ENCODE peak calls at places on chromosomes 3 and 15, in four cellular contexts. One of them, this sample, is unnamed.
A peak's percentile ranks its signal among the peaks of the same experiment; 100 is the strongest.

GRCh38 chr3:187296058-187296457 is 4.5 kb upstream of the MASP1 start:
- DNase-seq in K562: no peak
- DNase-seq in HEK293T: no peak
- DNase-seq in GM12878: no peak
- DNase-seq in this sample: no peak

GRCh38 chr3:12643724-12644123 is 20.2 kb downstream of the RAF1 start:
- DNase-seq in K562: no peak
- DNase-seq in HEK293T: no peak
- DNase-seq in GM12878: no peak
- DNase-seq in this sample: no peak

GRCh38 chr15:31235298-31236183 is 91.1 kb upstream of the KLF13 start:
- DNase-seq in K562: no peak
- DNase-seq in HEK293T: no peak
- DNase-seq in GM12878: no peak
- DNase-seq in this sample: no peak

GRCh38 chr3:37968784-37969600 is 21.6 kb upstream of the VILL start:
- DNase-seq in K562: no peak
- DNase-seq in HEK293T: no peak
- DNase-seq in GM12878: no peak
- DNase-seq in this sample: no peak

GRCh38 chr3:25427155-25428002 is 684 bp upstream of the RARB start:
- DNase-seq in K562: no peak
- DNase-seq in HEK293T: no peak
- DNase-seq in GM12878: no peak
- DNase-seq in this sample: peak; percentile 42

GRCh38 chr15:59191855-59192237 is 14.8 kb upstream of the LDHAL6B start:
- DNase-seq in K562: no peak
- DNase-seq in HEK293T: no peak
- DNase-seq in GM12878: no peak
- DNase-seq in this sample: no peak

GRCh38 chr15:88400591-88400990 is 66.6 kb downstream of the MRPL46 start:
- DNase-seq in K562: no peak
- DNase-seq in HEK293T: no peak
- DNase-seq in GM12878: no peak
- DNase-seq in this sample: no peak

GRCh38 chr15:50798684-50799083 is 33.2 kb upstream of the SPPL2A start:
- DNase-seq in K562: no peak
- DNase-seq in HEK293T: no peak
- DNase-seq in GM12878: no peak
- DNase-seq in this sample: no peak

GRCh38 chr3:182241777-182242556 is 530.2 kb downstream of the SOX2 start:
- DNase-seq in K562: no peak
- DNase-seq in HEK293T: no peak
- DNase-seq in GM12878: no peak
- DNase-seq in this sample: peak; percentile 9

GRCh38 chr15:48965972-48966371 is 2.3 kb upstream of the SHC4 start:
- DNase-seq in K562: no peak
- DNase-seq in HEK293T: peak; percentile 8
- DNase-seq in GM12878: peak; percentile 33
- DNase-seq in this sample: no peak

GRCh38 chr3:100833483-100833882 is 124.2 kb downstream of the TFG start:
- DNase-seq in K562: no peak
- DNase-seq in HEK293T: no peak
- DNase-seq in GM12878: no peak
- DNase-seq in this sample: peak; percentile 78

GRCh38 chr3:23199649-23200048 is 3.5 kb upstream of the UBE2E2 start:
- DNase-seq in K562: no peak
- DNase-seq in HEK293T: no peak
- DNase-seq in GM12878: no peak
- DNase-seq in this sample: no peak

GRCh38 chr3:184042617-184043016 is 10.2 kb upstream of the HTR3C start:
- DNase-seq in K562: no peak
- DNase-seq in HEK293T: no peak
- DNase-seq in GM12878: no peak
- DNase-seq in this sample: no peak

GRCh38 chr15:58292761-58293175 is 139.0 kb upstream of the LIPC start:
- DNase-seq in K562: no peak
- DNase-seq in HEK293T: no peak
- DNase-seq in GM12878: peak; percentile 13
- DNase-seq in this sample: no peak

GRCh38 chr15:52551762-52552161 is 17.1 kb downstream of the ARPP19 start:
- DNase-seq in K562: no peak
- DNase-seq in HEK293T: no peak
- DNase-seq in GM12878: no peak
- DNase-seq in this sample: no peak

GRCh38 chr3:9043063-9043462 is 79.8 kb upstream of the RAD18 start:
- DNase-seq in K562: no peak
- DNase-seq in HEK293T: no peak
- DNase-seq in GM12878: no peak
- DNase-seq in this sample: no peak

GRCh38 chr15:90287096-90287495 is 21.6 kb downstream of the NGRN start:
- DNase-seq in K562: no peak
- DNase-seq in HEK293T: no peak
- DNase-seq in GM12878: no peak
- DNase-seq in this sample: no peak

GRCh38 chr3:76107935-76108570 is 322.7 kb upstream of the ZNF717 start:
- DNase-seq in K562: peak; percentile 4
- DNase-seq in HEK293T: peak; percentile 34
- DNase-seq in GM12878: no peak
- DNase-seq in this sample: peak; percentile 1

GRCh38 chr3:9598783-9599387 is 45.3 kb upstream of the LHFPL4 start:
- DNase-seq in K562: no peak
- DNase-seq in HEK293T: no peak
- DNase-seq in GM12878: no peak
- DNase-seq in this sample: no peak

GRCh38 chr15:79919749-79920511 is 23.1 kb upstream of the MTHFS start:
- DNase-seq in K562: no peak
- DNase-seq in HEK293T: no peak
- DNase-seq in GM12878: no peak
- DNase-seq in this sample: no peak

GRCh38 chr3:111277226-111277625 is 205.6 kb downstream of the NECTIN3 start:
- DNase-seq in K562: no peak
- DNase-seq in HEK293T: no peak
- DNase-seq in GM12878: no peak
- DNase-seq in this sample: no peak

GRCh38 chr3:93973160-93974126 is at the start of gene PROS1:
- DNase-seq in K562: peak; percentile 60
- DNase-seq in HEK293T: peak; percentile 64
- DNase-seq in GM12878: no peak
- DNase-seq in this sample: peak; percentile 85

GRCh38 chr3:67683522-67683921 is 29.1 kb upstream of the SUCLG2 start:
- DNase-seq in K562: no peak
- DNase-seq in HEK293T: no peak
- DNase-seq in GM12878: no peak
- DNase-seq in this sample: no peak

GRCh38 chr3:37144806-37145205 is 29.6 kb downstream of the LRRFIP2 start:
- DNase-seq in K562: no peak
- DNase-seq in HEK293T: no peak
- DNase-seq in GM12878: no peak
- DNase-seq in this sample: peak; percentile 30

GRCh38 chr3:57062119-57062631 is 1.7 kb downstream of the SPATA12 start:
- DNase-seq in K562: no peak
- DNase-seq in HEK293T: no peak
- DNase-seq in GM12878: no peak
- DNase-seq in this sample: no peak

GRCh38 chr3:112770026-112770626 is 76.5 kb downstream of the CD200R1L start:
- DNase-seq in K562: peak; percentile 30
- DNase-seq in HEK293T: no peak
- DNase-seq in GM12878: no peak
- DNase-seq in this sample: no peak

GRCh38 chr15:49863431-49864205 is 242.8 kb downstream of the DTWD1 start:
- DNase-seq in K562: no peak
- DNase-seq in HEK293T: no peak
- DNase-seq in GM12878: no peak
- DNase-seq in this sample: no peak

GRCh38 chr3:9870978-9871377 is 9.1 kb downstream of the CIDEC start:
- DNase-seq in K562: no peak
- DNase-seq in HEK293T: no peak
- DNase-seq in GM12878: no peak
- DNase-seq in this sample: peak; percentile 22

GRCh38 chr3:120560304-120561250 is 35.6 kb upstream of the NDUFB4 start:
- DNase-seq in K562: no peak
- DNase-seq in HEK293T: no peak
- DNase-seq in GM12878: no peak
- DNase-seq in this sample: no peak

GRCh38 chr3:40800343-40800742 is 275.6 kb downstream of the ZNF621 start:
- DNase-seq in K562: no peak
- DNase-seq in HEK293T: no peak
- DNase-seq in GM12878: no peak
- DNase-seq in this sample: peak; percentile 57

GRCh38 chr3:177427096-177427495 is 229.8 kb upstream of the TBL1XR1 start:
- DNase-seq in K562: no peak
- DNase-seq in HEK293T: no peak
- DNase-seq in GM12878: peak; percentile 84
- DNase-seq in this sample: no peak

GRCh38 chr15:40591310-40591845 is 2.7 kb upstream of the KNL1 start:
- DNase-seq in K562: peak; percentile 25
- DNase-seq in HEK293T: no peak
- DNase-seq in GM12878: no peak
- DNase-seq in this sample: peak; percentile 35

GRCh38 chr3:151156618-151157216 is 46.3 kb downstream of the GPR171 start:
- DNase-seq in K562: peak; percentile 46
- DNase-seq in HEK293T: peak; percentile 53
- DNase-seq in GM12878: no peak
- DNase-seq in this sample: peak; percentile 67

GRCh38 chr3:176430244-176430893 is 766.9 kb downstream of the TBL1XR1 start:
- DNase-seq in K562: peak; percentile 6
- DNase-seq in HEK293T: peak; percentile 31
- DNase-seq in GM12878: no peak
- DNase-seq in this sample: peak; percentile 8

GRCh38 chr15:43105077-43105769 is 615 bp downstream of the UBR1 start:
- DNase-seq in K562: peak; percentile 34
- DNase-seq in HEK293T: peak; percentile 7
- DNase-seq in GM12878: no peak
- DNase-seq in this sample: peak; percentile 9

GRCh38 chr15:95698971-95699370 is 631.5 kb upstream of the NR2F2 start:
- DNase-seq in K562: no peak
- DNase-seq in HEK293T: no peak
- DNase-seq in GM12878: no peak
- DNase-seq in this sample: no peak

GRCh38 chr15:64536244-64536836 is 76.0 kb downstream of the ZNF609 start:
- DNase-seq in K562: no peak
- DNase-seq in HEK293T: no peak
- DNase-seq in GM12878: no peak
- DNase-seq in this sample: peak; percentile 85

GRCh38 chr15:43070893-43071292 is 34.9 kb downstream of the UBR1 start:
- DNase-seq in K562: no peak
- DNase-seq in HEK293T: no peak
- DNase-seq in GM12878: no peak
- DNase-seq in this sample: no peak

GRCh38 chr3:183895296-183895695 is 10.6 kb upstream of the PARL start:
- DNase-seq in K562: peak; percentile 74
- DNase-seq in HEK293T: peak; percentile 67
- DNase-seq in GM12878: no peak
- DNase-seq in this sample: peak; percentile 44

GRCh38 chr15:82674873-82675272 is 27.7 kb upstream of the CPEB1 start:
- DNase-seq in K562: no peak
- DNase-seq in HEK293T: no peak
- DNase-seq in GM12878: no peak
- DNase-seq in this sample: no peak

GRCh38 chr15:82681371-82681770 is 28.3 kb downstream of the AP3B2 start:
- DNase-seq in K562: no peak
- DNase-seq in HEK293T: no peak
- DNase-seq in GM12878: no peak
- DNase-seq in this sample: no peak

GRCh38 chr15:82679626-82680199 is 30.0 kb downstream of the AP3B2 start:
- DNase-seq in K562: no peak
- DNase-seq in HEK293T: no peak
- DNase-seq in GM12878: no peak
- DNase-seq in this sample: no peak

GRCh38 chr15:82677720-82678323 is 30.7 kb upstream of the CPEB1 start:
- DNase-seq in K562: peak; percentile 36
- DNase-seq in HEK293T: no peak
- DNase-seq in GM12878: no peak
- DNase-seq in this sample: no peak

GRCh38 chr15:82680200-82681102 is 29.2 kb downstream of the AP3B2 start:
- DNase-seq in K562: peak; percentile 98
- DNase-seq in HEK293T: peak; percentile 58
- DNase-seq in GM12878: no peak
- DNase-seq in this sample: no peak
- TF ChIP-seq TARDBP in K562: no peak
- TF ChIP-seq TARDBP in HEK293T: no peak
- TF ChIP-seq TARDBP in GM12878: no peak
- TF ChIP-seq TARDBP in this sample: no peak

GRCh38 chr3:55434789-55435188 is 52.3 kb downstream of the WNT5A start:
- DNase-seq in K562: peak; percentile 16
- DNase-seq in HEK293T: peak; percentile 35
- DNase-seq in GM12878: no peak
- DNase-seq in this sample: no peak
- TF ChIP-seq TARDBP in K562: no peak
- TF ChIP-seq TARDBP in HEK293T: no peak
- TF ChIP-seq TARDBP in GM12878: no peak
- TF ChIP-seq TARDBP in this sample: no peak

GRCh38 chr3:59189561-59190338 is 139.9 kb upstream of the CFAP20DC start:
- DNase-seq in K562: no peak
- DNase-seq in HEK293T: no peak
- DNase-seq in GM12878: no peak
- DNase-seq in this sample: peak; percentile 3

GRCh38 chr3:59186735-59187134 is 136.9 kb upstream of the CFAP20DC start:
- DNase-seq in K562: no peak
- DNase-seq in HEK293T: no peak
- DNase-seq in GM12878: no peak
- DNase-seq in this sample: no peak

GRCh38 chr3:59191651-59192050 is 141.8 kb upstream of the CFAP20DC start:
- DNase-seq in K562: no peak
- DNase-seq in HEK293T: no peak
- DNase-seq in GM12878: no peak
- DNase-seq in this sample: no peak

DNA sequence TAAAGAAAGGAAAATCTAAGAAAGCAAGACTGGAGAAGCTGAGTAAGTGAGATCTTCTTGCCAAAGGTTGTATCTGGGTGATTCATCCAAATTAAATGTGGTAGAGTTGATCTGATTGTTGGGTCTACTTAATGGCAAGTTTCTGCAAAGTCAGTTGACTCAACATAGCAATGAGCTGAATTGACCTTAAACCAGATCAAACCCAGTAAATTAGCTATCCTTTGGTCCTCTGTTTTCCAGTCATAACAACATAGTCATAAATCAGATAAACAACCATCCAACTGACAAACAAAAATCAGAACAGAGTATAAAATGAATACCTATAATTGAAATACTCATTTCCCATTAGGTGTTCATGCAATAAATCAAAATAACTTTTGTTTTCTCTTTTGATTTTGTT is 142.6 kb upstream of the CFAP20DC start:
- DNase-seq in K562: no peak
- DNase-seq in HEK293T: no peak
- DNase-seq in GM12878: no peak
- DNase-seq in this sample: no peak
- TF ChIP-seq TARDBP in K562: no peak
- TF ChIP-seq TARDBP in HEK293T: no peak
- TF ChIP-seq TARDBP in GM12878: no peak
- TF ChIP-seq TARDBP in this sample: no peak

GRCh38 chr3:134453631-134454030 is 32.2 kb downstream of the ANAPC13 start:
- DNase-seq in K562: peak; percentile 21
- DNase-seq in HEK293T: peak; percentile 33
- DNase-seq in GM12878: no peak
- DNase-seq in this sample: no peak
- TF ChIP-seq TARDBP in K562: no peak
- TF ChIP-seq TARDBP in HEK293T: no peak
- TF ChIP-seq TARDBP in GM12878: no peak
- TF ChIP-seq TARDBP in this sample: no peak